ENCODE peak calls at places on chromosomes 12 and 14, in five cellular contexts. T, E, I, B and H are unnamed samples.

GRCh38 chr14:24195186-24196070 is at the start of gene TM9SF1:
- DNase-seq in I (peak; percentile 90), B (peak; percentile 96), T (peak; percentile 94), E (peak; percentile 84), H (no peak)

GRCh38 chr14:92040431-92041040 is 677 bp upstream of the TRIP11 start:
- DNase-seq in I (no peak), B (no peak), T (no peak), E (no peak), H (no peak)

GRCh38 chr12:64681200-64682052 is 71.1 kb downstream of the RASSF3 start:
- DNase-seq in E (no peak), T (no peak), B (peak; percentile 70), I (no peak), H (no peak)

GRCh38 chr14:89041245-89041585 is 216.8 kb downstream of the TTC8 start:
- DNase-seq in I (no peak), B (no peak), T (no peak), E (no peak), H (no peak)

GRCh38 chr12:106907411-106907810 is 48.3 kb upstream of the TMEM263 start:
- DNase-seq in I (no peak), B (no peak), E (no peak), T (no peak), H (no peak)

GRCh38 chr14:105275267-105275946 is 25.4 kb downstream of the BRF1 start:
- DNase-seq in T (no peak), E (no peak), B (no peak), I (no peak), H (no peak)

GRCh38 chr14:81452766-81453165 is 52.6 kb upstream of the STON2 start:
- DNase-seq in I (no peak), T (no peak), E (no peak), B (no peak), H (no peak)

GRCh38 chr12:20268121-20268732 is 100.1 kb upstream of the PDE3A start:
- DNase-seq in I (no peak), E (no peak), B (no peak), T (no peak), H (no peak)

GRCh38 chr14:64758711-64759554 is 54.7 kb downstream of the PLEKHG3 start:
- DNase-seq in T (no peak), I (no peak), E (no peak), B (no peak), H (no peak)

GRCh38 chr12:130031571-130032189 is 127.9 kb upstream of the TMEM132D start:
- DNase-seq in B (peak; percentile 76), I (peak; percentile 59), T (peak; percentile 41), E (peak; percentile 83), H (no peak)

GRCh38 chr14:23915559-23915958 is 38.0 kb upstream of the DHRS4 start:
- DNase-seq in B (no peak), T (no peak), E (no peak), I (no peak), H (no peak)

GRCh38 chr14:87065366-87065765 is 927.6 kb downstream of the GALC start:
- DNase-seq in I (no peak), E (no peak), T (no peak), B (no peak), H (no peak)

GRCh38 chr14:81728447-81728846 is 194.8 kb upstream of the SEL1L start:
- DNase-seq in T (no peak), I (no peak), E (no peak), B (no peak), H (no peak)

GRCh38 chr12:1536817-1537216 is 57.6 kb downstream of the FBXL14 start:
- DNase-seq in T (no peak), B (no peak), I (no peak), E (no peak), H (no peak)

GRCh38 chr12:80186727-80187217 is 87.4 kb downstream of the OTOGL start:
- DNase-seq in I (peak; percentile 6), B (no peak), E (peak; percentile 37), T (no peak), H (peak; percentile 0)

GRCh38 chr14:34684578-34684977 is 29.8 kb downstream of the CFL2 start:
- DNase-seq in B (no peak), E (no peak), I (no peak), T (no peak), H (no peak)

GRCh38 chr12:122996621-122997342 is 16.3 kb downstream of the ARL6IP4 start:
- DNase-seq in B (no peak), T (no peak), I (no peak), E (no peak), H (no peak)

GRCh38 chr12:69464433-69464832 is 5.8 kb upstream of the FRS2 start:
- DNase-seq in T (no peak), I (no peak), B (no peak), E (no peak), H (no peak)

GRCh38 chr12:128606970-128607369 is 216.8 kb downstream of the SLC15A4 start:
- DNase-seq in E (no peak), T (no peak), B (no peak), I (no peak), H (no peak)

GRCh38 chr12:68349921-68350606 is 17.9 kb upstream of the MDM1 start:
- DNase-seq in B (no peak), I (no peak), T (no peak), E (no peak), H (no peak)

GRCh38 chr12:118544569-118544968 is 168.2 kb downstream of the SUDS3 start:
- DNase-seq in I (no peak), E (no peak), T (no peak), B (no peak), H (no peak)

GRCh38 chr14:61891251-61891650 is 129.0 kb downstream of the SNAPC1 start:
- DNase-seq in T (no peak), I (no peak), B (no peak), E (no peak), H (no peak)

GRCh38 chr14:54877703-54878021 is 25.0 kb downstream of the GCH1 start:
- DNase-seq in B (no peak), T (no peak), E (peak; percentile 61), I (no peak), H (no peak)